ENCODE peak calls at places on chromosomes 13 and 19, in ten cellular contexts. K, Z, X, G, T, R, Q, U, D and O are unnamed samples.

GRCh38 chr13:99015606-99016520 is 38.0 kb upstream of the DOCK9 start:
- DNase-seq in K (no peak), Z (no peak), X (no peak), G (no peak), T (no peak), R (no peak), Q (no peak), U (no peak), D (no peak), O (no peak)

GRCh38 chr19:3366104-3366760 is at the start of gene NFIC:
- DNase-seq in K (peak; percentile 84), Z (peak; percentile 94), X (peak; percentile 91), G (no peak), T (peak; percentile 71), R (peak; percentile 96), Q (peak; percentile 71), U (peak; percentile 92), D (no peak), O (peak; percentile 78)

GRCh38 chr19:1042689-1043511 is 3.0 kb downstream of the ABCA7 start:
- DNase-seq in K (no peak), Z (no peak), X (no peak), G (no peak), T (peak; percentile 76), R (no peak), Q (no peak), U (no peak), D (no peak), O (no peak)

GRCh38 chr13:97395437-97396136 is 38.4 kb upstream of the RAP2A start:
- DNase-seq in K (no peak), Z (no peak), X (no peak), G (no peak), T (no peak), R (no peak), Q (no peak), U (no peak), D (no peak), O (no peak)

GRCh38 chr19:709196-709964 is 645 bp downstream of the PALM start:
- DNase-seq in K (peak; percentile 71), Z (no peak), X (no peak), G (no peak), T (no peak), R (no peak), Q (no peak), U (no peak), D (no peak), O (no peak)

GRCh38 chr13:91133941-91134772 is 213.3 kb upstream of the MIR17HG start:
- DNase-seq in K (peak; percentile 37), Z (no peak), X (no peak), G (no peak), T (peak; percentile 31), R (no peak), Q (peak; percentile 27), U (peak; percentile 78), D (no peak), O (peak; percentile 42)

GRCh38 chr19:35209646-35210045 is 18.9 kb downstream of the FAM187B start:
- DNase-seq in K (no peak), Z (no peak), X (no peak), G (no peak), T (no peak), R (no peak), Q (no peak), U (no peak), D (no peak), O (no peak)

GRCh38 chr13:95258619-95259194 is 42.5 kb downstream of the ABCC4 start:
- DNase-seq in K (no peak), Z (no peak), X (no peak), G (no peak), T (no peak), R (no peak), Q (no peak), U (no peak), D (no peak), O (no peak)

GRCh38 chr13:88979465-88980180 is 1308.5 kb downstream of the SLITRK5 start:
- DNase-seq in K (peak; percentile 6), Z (no peak), X (no peak), G (no peak), T (no peak), R (no peak), Q (no peak), U (no peak), D (no peak), O (no peak)

DNA sequence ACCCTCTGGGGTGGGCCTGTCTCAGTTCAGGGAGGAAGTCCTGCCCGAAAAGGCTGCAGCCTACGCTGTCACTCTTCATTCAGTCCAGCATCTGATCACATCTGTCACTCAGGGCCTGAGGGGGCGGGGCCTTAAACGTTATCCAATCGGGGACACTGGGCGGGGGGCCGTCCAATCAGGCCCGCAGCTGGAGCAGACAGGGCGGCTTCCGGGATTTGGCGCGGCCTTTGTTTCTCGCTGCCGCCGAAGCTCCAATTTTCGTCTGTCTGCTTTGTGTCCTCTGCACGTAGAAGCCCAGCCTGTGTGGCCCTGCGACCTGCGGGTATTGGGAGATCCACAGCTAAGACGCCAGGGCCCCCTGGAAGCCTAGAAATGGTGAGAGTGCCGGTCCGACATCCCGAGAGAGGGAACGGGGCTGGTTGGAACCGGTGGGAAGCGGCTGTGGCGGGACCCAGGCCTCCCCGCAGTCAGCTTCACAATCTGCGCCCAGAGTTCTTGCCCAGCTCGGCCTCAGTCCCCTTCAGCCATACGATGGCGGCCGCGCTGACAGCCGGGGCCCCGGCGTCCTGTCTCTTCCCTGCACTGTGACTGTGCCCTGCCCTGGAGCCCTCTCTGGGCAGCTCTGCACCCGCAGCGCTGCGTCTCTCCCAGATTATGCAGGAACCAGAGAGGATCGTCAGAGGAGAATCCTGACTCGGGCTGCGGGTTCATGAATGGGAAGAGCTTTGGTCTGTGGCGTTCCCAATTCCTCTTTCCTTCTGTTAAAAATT is at the start of gene ZNF730:
- DNase-seq in K (peak; percentile 85), Z (no peak), X (peak; percentile 81), G (peak; percentile 66), T (peak; percentile 14), R (no peak), Q (peak; percentile 23), U (peak; percentile 51), D (peak; percentile 13), O (no peak)
- TF ChIP-seq EP300 in K (no peak), Z (no peak), X (no peak), G (no peak), T (no peak), R (no peak), Q (no peak), U (no peak), D (no peak), O (no peak)

GRCh38 chr19:42028304-42029216 is 34.5 kb upstream of the ATP1A3 start:
- DNase-seq in K (peak; percentile 65), Z (no peak), X (no peak), G (peak; percentile 44), T (no peak), R (no peak), Q (no peak), U (peak; percentile 68), D (no peak), O (no peak)
- TF ChIP-seq POLR2AphosphoS5 in K (no peak), Z (no peak), X (no peak), G (peak; percentile 40), T (no peak), R (no peak), Q (no peak), U (no peak), D (no peak), O (no peak)

DNA sequence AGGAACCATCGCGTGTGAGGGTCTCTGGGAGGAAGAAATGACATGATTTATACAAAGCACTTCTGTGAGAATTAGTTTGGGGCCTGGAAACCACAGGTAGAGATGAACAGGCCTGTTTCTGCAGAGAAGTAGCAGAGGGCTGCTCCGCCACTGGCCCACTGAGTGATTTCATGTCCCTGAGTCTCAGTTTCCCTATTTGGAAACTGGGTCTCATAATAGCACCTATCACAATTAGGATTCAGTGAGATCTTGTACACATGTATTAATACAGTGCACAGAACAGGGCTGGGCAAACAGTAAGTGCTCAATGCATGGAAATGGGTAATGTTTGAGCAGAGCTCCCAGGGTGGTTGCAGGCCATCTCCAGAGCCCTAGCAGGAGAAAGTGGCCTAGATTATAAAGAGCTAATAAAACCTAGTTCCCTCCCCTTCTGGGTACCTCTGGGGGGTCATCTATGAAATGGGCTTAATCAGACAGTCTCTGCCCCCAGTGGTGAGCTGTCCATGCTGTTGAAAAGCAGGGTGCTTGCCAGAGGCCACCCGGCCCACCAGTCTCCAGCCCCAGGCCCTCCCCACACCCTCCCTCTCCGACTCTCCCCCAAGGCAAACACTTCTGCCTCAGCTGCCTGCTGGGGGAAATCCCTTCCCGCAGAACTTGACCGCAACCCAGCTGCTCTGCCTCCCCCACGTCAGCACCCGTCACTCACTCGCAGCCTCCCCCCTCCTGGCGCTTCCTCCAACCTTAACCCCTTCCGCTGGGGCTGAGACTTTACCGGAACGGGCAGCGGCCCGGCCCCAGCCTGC is 4.5 kb downstream of the BCL3 start:
- DNase-seq in K (peak; percentile 68), Z (peak; percentile 94), X (peak; percentile 95), G (no peak), T (peak; percentile 96), R (peak; percentile 98), Q (peak; percentile 98), U (peak; percentile 93), D (peak; percentile 94), O (peak; percentile 95)
- TF ChIP-seq EP300 in K (peak; percentile 90), Z (no peak), X (peak; percentile 70), G (no peak), T (peak; percentile 96), R (peak; percentile 91), Q (peak; percentile 99), U (peak; percentile 90), D (peak; percentile 98), O (peak; percentile 80)

GRCh38 chr19:49636230-49636932 is 3.6 kb downstream of the RRAS start:
- DNase-seq in K (no peak), Z (no peak), X (no peak), G (no peak), T (no peak), R (no peak), Q (no peak), U (no peak), D (no peak), O (no peak)
- TF ChIP-seq POLR2AphosphoS5 in K (no peak), Z (no peak), X (no peak), G (peak; percentile 66), T (no peak), R (no peak), Q (no peak), U (no peak), D (no peak), O (no peak)

GRCh38 chr19:55149078-55150003 is at the start of gene TNNT1:
- DNase-seq in K (peak; percentile 36), Z (no peak), X (no peak), G (no peak), T (no peak), R (no peak), Q (no peak), U (no peak), D (no peak), O (no peak)

GRCh38 chr19:55147408-55148251 is 1.4 kb downstream of the TNNT1 start:
- DNase-seq in K (peak; percentile 16), Z (no peak), X (no peak), G (no peak), T (no peak), R (no peak), Q (no peak), U (no peak), D (no peak), O (no peak)

GRCh38 chr19:55145241-55145640 is 3.8 kb downstream of the TNNT1 start:
- DNase-seq in K (no peak), Z (no peak), X (no peak), G (no peak), T (no peak), R (no peak), Q (no peak), U (no peak), D (no peak), O (no peak)

GRCh38 chr19:55146078-55146647 is 2.8 kb downstream of the TNNT1 start:
- DNase-seq in K (peak; percentile 76), Z (no peak), X (no peak), G (no peak), T (no peak), R (no peak), Q (no peak), U (peak; percentile 91), D (no peak), O (no peak)

GRCh38 chr19:55146648-55147218 is 2.3 kb downstream of the TNNT1 start:
- DNase-seq in K (peak; percentile 70), Z (no peak), X (no peak), G (peak; percentile 73), T (no peak), R (no peak), Q (no peak), U (peak; percentile 92), D (no peak), O (no peak)
- TF ChIP-seq EP300 in K (no peak), Z (no peak), X (no peak), G (no peak), T (no peak), R (no peak), Q (no peak), U (peak; percentile 11), D (no peak), O (no peak)